ENCODE peak calls at places on chromosomes 7 and 10, in four cellular contexts. S is iPS DF 6.9, L is foreskin fibroblast, F is AG04449. J is an unnamed sample.

GRCh38 chr7:92691578-92691977 is 101.4 kb upstream of the FAM133B start:
- DNase-seq in S (no peak), L (peak; percentile 41), F (no peak), J (peak; percentile 30)

GRCh38 chr10:3197354-3198003 is 24.9 kb upstream of the PITRM1 start:
- DNase-seq in S (no peak), L (peak; percentile 83), F (peak; percentile 51), J (peak; percentile 40)

GRCh38 chr7:149741629-149742028 is 31.8 kb downstream of the ZNF467 start:
- DNase-seq in S (no peak), L (peak; percentile 14), F (no peak), J (no peak)

GRCh38 chr7:99693427-99694200 is 13.8 kb upstream of the CYP3A5 start:
- DNase-seq in S (peak; percentile 13), L (no peak), F (no peak), J (no peak)

GRCh38 chr7:40889099-40889498 is 754.3 kb downstream of the SUGCT start:
- DNase-seq in S (no peak), L (no peak), F (no peak), J (no peak)

GRCh38 chr7:36207451-36208291 is 54.6 kb downstream of the EEPD1 start:
- DNase-seq in S (no peak), L (no peak), F (no peak), J (no peak)

GRCh38 chr10:78656815-78657621 is 411.7 kb upstream of the ZMIZ1 start:
- DNase-seq in S (no peak), L (no peak), F (no peak), J (no peak)

GRCh38 chr10:28914721-28915120 is 237.4 kb downstream of the BAMBI start:
- DNase-seq in S (no peak), L (no peak), F (no peak), J (no peak)

GRCh38 chr10:53069013-53069412 is 296.4 kb upstream of the MBL2 start:
- DNase-seq in S (no peak), L (no peak), F (no peak), J (no peak)

GRCh38 chr10:78623577-78624215 is 445.1 kb upstream of the ZMIZ1 start:
- DNase-seq in S (no peak), L (peak; percentile 15), F (peak; percentile 64), J (no peak)

DNA sequence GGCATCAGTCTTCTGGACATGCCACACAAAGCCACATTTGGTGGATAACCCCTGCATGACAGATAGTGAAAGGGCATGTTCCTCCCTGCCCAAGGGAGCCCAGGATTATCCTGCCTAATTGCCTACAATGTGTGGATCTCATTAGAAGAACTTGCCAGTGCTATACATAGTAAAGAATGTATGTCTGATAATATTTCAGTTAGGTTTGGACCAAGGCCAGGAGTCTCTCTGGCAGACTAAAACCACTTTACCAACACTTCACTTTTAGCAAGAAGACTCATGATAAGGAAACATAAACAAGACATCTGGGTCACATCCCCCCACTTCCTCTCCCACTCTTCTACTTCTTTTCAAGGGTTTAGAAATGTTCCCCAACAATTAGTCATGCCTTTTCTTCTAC is 196.7 kb downstream of the MTERF1 start:
- DNase-seq in S (no peak), L (peak; percentile 29), F (peak; percentile 26), J (no peak)
- H3K4me3 ChIP-seq in S (no peak overlapping the region), L (no peak overlapping the region), F (no peak overlapping the region), J (no peak overlapping the region)

DNA sequence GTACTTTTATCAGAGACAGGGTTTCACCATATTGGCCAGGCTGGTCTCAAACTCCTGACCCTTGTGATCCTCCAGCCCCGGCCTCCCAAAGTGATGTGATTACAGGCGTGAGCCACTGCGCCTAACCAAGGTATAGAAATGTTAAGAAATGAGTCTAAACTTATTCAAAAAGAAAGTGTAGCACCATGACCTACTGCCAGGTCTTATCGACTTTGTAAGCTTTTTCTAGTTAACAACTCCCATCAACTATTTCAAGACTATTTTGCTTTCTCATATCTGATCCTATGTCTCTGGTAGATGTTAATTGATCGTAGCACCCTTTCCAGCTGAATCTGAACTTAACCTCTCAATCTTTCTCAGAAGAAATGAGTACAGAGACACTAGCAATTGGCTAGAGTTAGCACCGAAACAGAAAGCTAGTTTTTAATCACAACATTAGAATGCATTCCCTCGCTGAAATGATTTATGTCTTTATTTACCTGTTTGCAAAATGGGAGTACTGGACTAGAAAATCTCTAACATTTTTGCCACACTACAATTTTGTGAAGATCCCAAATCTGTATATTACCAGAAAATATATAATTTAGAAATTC is 114.0 kb upstream of the HGF start:
- DNase-seq in S (no peak), L (no peak), F (no peak), J (no peak)
- H3K4me3 ChIP-seq in S (no peak overlapping the region), L (no peak overlapping the region), F (no peak overlapping the region), J (no peak overlapping the region)

GRCh38 chr7:80133361-80134104 is 1.1 kb upstream of the GNAI1 start:
- DNase-seq in S (no peak), L (no peak), F (no peak), J (no peak)
- H3K4me3 ChIP-seq in S (peak overlapping the region; percentile 72), L (no peak overlapping the region), F (no peak overlapping the region), J (no peak overlapping the region)

DNA sequence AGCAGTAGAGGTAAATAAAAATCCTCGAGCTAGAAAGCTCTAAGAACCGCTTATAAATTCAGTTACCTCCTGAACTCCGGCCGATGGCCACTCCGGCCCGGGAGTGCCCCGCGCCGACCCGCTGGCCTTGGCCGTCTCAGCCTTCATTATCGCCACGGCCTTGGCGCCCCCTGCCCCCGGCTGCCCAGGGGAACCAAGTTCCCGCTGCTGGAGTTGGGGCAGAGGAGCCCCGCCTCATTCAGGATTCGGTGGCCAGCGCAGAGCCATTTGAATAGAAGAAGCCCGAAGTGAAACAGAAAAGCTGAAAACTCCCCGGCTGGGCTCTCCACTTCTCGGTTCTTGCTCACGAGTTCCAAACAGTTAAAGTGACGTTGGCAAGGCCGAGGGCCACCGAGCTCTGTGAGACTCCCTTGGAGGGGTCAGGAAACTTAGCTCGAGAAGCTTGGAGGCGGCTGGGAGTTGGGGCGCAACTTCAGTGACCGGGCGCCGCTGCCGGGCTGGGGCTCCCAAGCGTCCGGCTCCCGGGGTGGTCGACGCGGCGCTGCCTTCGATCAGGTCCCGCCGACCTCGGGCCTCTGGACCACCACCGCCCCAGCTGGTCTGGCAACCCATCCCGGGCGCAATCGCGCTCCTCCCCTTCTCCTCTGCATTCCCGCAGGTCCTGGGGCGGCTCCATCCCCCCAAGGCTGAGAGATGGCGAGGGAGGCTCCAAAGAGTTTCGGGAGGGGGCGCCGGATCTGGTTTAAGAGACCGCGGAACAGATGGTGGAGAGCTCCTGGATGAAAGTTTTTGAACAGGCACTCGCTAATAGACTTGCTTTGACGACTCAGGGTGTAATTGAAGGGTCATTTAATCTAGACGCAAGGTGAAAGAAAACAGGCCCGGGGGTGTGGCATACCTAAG is 5.8 kb upstream of the FEZF1 start:
- DNase-seq in S (no peak), L (no peak), F (no peak), J (no peak)
- H3K4me3 ChIP-seq in S (peak overlapping the region; percentile 68), L (peak overlapping the region; percentile 55), F (peak overlapping the region; percentile 40), J (no peak overlapping the region)

DNA sequence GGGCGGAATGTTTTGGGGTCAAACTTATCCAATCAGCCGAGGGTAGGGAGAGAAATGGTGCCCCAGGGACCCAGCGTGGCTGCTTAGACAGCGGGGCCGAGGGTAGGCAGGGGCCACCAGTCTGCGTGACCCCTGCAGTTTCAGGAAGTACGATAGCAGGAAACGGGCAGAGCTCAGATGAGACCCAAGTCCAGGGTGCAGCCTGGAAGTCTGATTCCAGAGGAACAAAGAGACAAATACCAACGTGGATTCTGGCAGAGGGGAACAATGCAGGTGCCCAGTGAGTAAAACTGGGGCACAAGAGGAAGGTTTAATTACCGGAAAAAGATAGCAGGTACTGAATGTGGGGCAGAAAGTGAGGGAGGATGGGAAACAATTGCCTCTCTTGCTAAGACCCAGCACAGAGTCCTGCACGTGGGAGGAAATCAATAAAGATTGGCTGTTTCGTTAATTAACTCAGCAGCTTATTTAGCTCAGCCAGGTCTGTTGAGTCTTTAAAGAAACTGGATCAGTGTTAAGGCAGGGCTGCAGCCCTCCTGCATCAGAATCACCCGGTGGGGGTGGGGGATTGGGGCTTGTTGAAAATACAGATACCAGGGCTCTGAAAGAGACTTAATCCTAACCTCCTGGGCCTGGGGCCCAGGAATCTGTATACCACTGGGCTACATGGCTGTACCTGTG is 50.4 kb upstream of the NFE2L3 start:
- DNase-seq in S (no peak), L (no peak), F (no peak), J (no peak)
- H3K4me3 ChIP-seq in S (no peak overlapping the region), L (no peak overlapping the region), F (no peak overlapping the region), J (no peak overlapping the region)

DNA sequence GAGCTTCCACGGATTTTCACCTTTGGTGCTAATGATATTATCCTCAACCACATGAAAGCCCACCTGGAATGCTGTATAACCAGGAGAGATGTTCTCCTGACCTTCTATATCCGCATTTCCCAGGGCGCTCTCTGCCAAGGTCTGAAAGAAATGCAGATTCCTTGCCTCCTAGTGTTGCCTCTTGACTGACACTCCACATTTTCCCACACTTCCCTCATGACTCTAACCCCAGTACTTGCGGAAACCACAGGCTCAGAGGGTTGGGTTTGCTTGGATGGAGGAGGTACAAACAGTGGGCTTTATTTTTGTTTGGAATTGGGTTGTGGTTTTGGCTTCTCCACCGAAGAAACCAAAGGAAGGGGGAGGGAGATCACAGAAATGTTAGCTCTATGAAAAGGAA is 222.9 kb upstream of the CELF2 start:
- DNase-seq in S (no peak), L (no peak), F (no peak), J (no peak)
- H3K4me3 ChIP-seq in S (no peak overlapping the region), L (no peak overlapping the region), F (no peak overlapping the region), J (no peak overlapping the region)

DNA sequence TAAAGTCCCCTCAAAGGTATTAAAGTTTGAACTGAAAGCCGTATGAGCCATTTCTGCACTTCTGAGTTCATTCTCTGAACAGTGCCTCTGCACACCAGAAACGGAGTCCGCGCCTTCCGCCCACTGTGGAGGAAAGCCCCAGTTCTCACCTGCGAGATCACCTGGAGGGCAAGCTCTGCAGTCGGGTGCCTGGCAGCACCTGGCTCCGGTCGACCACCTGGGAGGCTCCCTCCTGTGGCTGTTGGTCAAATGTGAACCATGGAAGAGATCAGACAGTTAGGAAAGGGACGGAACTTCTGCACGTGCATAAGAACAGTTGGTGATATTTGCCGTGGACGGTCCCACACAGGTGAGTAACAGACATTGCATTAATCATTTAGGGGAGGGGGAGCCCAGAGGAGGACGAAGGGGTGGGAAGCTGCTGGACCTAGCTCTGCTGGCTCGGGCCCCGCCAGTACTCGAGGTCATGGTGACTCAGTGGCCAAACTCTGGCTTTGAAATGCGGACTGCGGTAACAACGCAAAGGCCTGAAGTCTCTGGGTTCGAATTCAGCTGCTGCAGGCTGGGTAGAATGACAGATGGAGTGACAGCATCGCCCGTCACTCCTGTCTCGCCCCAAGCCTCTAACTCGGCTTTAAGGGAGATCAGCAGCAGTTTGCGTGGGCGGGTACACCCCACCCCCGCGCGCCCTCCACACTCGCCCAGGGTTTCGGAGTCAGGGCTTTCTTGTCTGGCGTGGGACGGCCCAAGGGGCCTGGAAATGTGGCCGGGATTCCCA is 1.7 kb upstream of the DPYSL4 start:
- DNase-seq in S (no peak), L (no peak), F (no peak), J (no peak)
- H3K4me3 ChIP-seq in S (no peak overlapping the region), L (no peak overlapping the region), F (no peak overlapping the region), J (no peak overlapping the region)

DNA sequence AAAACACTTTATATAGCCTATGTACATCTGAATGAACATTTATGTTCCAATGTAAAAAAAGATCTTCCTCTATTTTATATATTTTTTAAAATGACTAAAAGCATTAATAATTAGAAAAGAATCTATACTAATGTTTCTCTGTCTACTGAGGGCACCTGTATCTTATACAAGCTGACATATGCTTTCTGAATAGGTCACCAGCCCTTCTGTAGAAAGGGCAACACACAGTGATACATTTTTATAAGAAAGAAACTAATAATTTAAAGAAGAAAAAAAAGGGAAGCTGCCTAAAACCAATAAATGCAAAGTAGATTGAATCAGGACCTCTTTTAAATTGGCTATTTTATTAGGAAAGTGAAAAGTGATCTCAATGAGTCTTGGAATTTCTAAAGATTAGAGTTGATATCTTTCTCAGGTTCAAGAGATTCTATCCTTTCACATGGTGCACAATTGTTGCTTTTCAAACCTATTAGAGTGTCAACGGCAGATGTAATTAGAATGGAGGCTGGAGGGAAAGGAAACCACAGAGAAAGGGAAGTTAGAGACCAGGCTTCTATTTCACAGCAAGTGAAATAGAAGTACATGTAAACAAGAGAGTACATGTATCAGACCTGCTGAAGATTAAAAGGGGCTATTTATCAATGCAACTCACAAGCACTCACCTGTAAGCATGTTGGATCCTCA is 6.3 kb downstream of the MTPN start:
- DNase-seq in S (no peak), L (no peak), F (no peak), J (no peak)
- H3K4me3 ChIP-seq in S (no peak overlapping the region), L (no peak overlapping the region), F (no peak overlapping the region), J (no peak overlapping the region)

J was measured in LNCaP clone FGC.